ENCODE peak calls at places on chromosomes 6 and 20, in four cellular contexts. G is progenitor cell of endocrine pancreas, M is RWPE1, B is ascending aorta. N is an unnamed sample.

GRCh38 chr20:22382742-22383141 is 201.6 kb downstream of the FOXA2 start:
- DNase-seq in M (peak; percentile 63), B (no peak), G (no peak), N (no peak)

GRCh38 chr20:7841967-7842301 is 98.3 kb downstream of the HAO1 start:
- DNase-seq in B (peak; percentile 77), M (peak; percentile 84), G (no peak), N (no peak)

GRCh38 chr20:32898721-32899120 is 40.0 kb downstream of the EFCAB8 start:
- DNase-seq in G (no peak), M (no peak), B (no peak), N (no peak)

GRCh38 chr6:137357263-137357947 is 136.8 kb downstream of the OLIG3 start:
- DNase-seq in B (no peak), M (no peak), G (no peak), N (no peak)

GRCh38 chr6:133034509-133035206 is 206.5 kb upstream of the EYA4 start:
- DNase-seq in B (no peak), G (no peak), M (no peak), N (no peak)

GRCh38 chr20:3744806-3745685 is 12.6 kb downstream of the HSPA12B start:
- DNase-seq in G (no peak), B (peak; percentile 81), M (peak; percentile 95), N (peak; percentile 80)

GRCh38 chr20:17518339-17519052 is 12.7 kb downstream of the BFSP1 start:
- DNase-seq in B (no peak), G (no peak), M (peak; percentile 59), N (no peak)

GRCh38 chr6:31946370-31946885 is 533 bp downstream of the CFB start:
- DNase-seq in G (no peak), M (no peak), B (no peak), N (peak; percentile 63)

GRCh38 chr6:42013134-42013516 is 37.2 kb upstream of the TAF8 start:
- DNase-seq in M (no peak), B (no peak), G (no peak), N (no peak)

DNA sequence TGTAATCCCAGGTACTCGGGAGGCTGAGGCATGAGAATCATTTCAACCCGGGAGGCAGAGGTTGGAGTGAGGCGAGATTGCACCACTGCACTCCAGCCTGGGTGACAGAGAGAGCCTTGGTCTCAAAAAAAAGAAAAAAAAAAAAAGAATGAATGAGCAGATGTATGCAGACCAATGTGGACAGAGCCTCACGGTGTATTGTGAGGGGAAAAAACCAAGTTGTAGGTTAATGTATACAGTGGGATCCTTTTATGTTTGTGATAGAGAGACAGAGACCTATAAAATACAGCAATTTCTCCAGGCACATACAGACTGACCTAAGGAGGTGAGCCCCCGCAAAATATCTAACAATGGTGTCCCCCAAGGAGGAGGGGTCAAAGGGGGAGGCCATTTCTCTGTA is 11.7 kb downstream of the TGM2 start:
- DNase-seq in B (no peak), M (no peak), G (no peak), N (no peak)
- TF ChIP-seq CTCF in B (no peak), M (no peak), G (no peak), N (no peak)

DNA sequence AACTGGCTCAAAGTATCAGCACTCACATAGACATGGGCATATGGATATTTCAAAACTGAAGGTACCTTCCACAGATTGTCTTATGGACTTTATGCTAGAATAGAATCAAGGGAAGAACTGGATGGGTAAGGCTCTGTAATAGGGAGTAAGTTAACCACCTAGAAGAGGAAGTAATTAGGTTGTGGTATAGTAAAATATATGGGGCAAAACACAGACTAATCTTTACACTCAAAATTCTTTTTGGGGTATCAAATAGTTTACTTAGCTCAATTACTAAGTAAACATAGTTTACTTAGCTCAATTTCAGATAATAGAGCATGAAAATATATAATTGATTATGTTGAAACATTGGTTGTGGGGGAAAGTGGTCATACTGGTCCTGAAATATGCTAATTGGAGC is 94.2 kb upstream of the ATXN1 start:
- DNase-seq in B (no peak), G (no peak), M (no peak), N (no peak)
- TF ChIP-seq CTCF in B (no peak), G (no peak), M (no peak), N (no peak)

GRCh38 chr20:1440024-1440423 is 26.6 kb downstream of the NSFL1C start:
- DNase-seq in M (no peak), B (no peak), G (no peak), N (no peak)
- TF ChIP-seq CTCF in M (no peak), B (no peak), G (peak; percentile 20), N (no peak)

GRCh38 chr6:69732640-69733039 is 64.2 kb downstream of the LMBRD1 start:
- DNase-seq in M (peak; percentile 2), G (no peak), B (no peak), N (no peak)
- TF ChIP-seq CTCF in M (no peak), G (peak; percentile 24), B (no peak), N (no peak)

GRCh38 chr6:127342946-127343752 is at the start of gene ECHDC1:
- DNase-seq in M (peak; percentile 63), B (peak; percentile 75), G (peak; percentile 47), N (peak; percentile 78)
- TF ChIP-seq CTCF in M (no peak), B (no peak), G (no peak), N (no peak)

GRCh38 chr6:129671442-129672344 is 38.3 kb downstream of the ARHGAP18 start:
- DNase-seq in G (no peak), B (peak; percentile 69), M (no peak), N (no peak)
- TF ChIP-seq CTCF in G (no peak), B (no peak), M (no peak), N (no peak)

GRCh38 chr20:34559311-34560140 is 1.0 kb downstream of the MAP1LC3A start:
- DNase-seq in B (peak; percentile 62), G (no peak), M (no peak), N (no peak)
- TF ChIP-seq CTCF in B (no peak), G (no peak), M (no peak), N (no peak)